ENCODE peak calls at places on chromosomes 16 and 17, in four cellular contexts. V is activated T-helper 1 cell treated with Interleukin-2 at 50 U/mL for 16 hours, K is nucleus accumbens, T is Caki2. W is an unnamed sample.

GRCh38 chr17:37774508-37774907 is 29.6 kb upstream of the HNF1B start:
- DNase-seq in V (no peak), K (no peak), T (no peak), W (peak)

GRCh38 chr17:80264048-80264792 is 3.6 kb downstream of the RNF213 start:
- DNase-seq in V (peak), K (peak), T (no peak), W (no peak)

GRCh38 chr17:75814900-75815373 is 29.3 kb downstream of the UNC13D start:
- DNase-seq in V (no peak), K (no peak), T (peak), W (peak)

GRCh38 chr16:528111-529011 is 849 bp downstream of the CAPN15 start:
- DNase-seq in V (no peak), K (no peak), T (peak), W (peak)

GRCh38 chr16:81469710-81470481 is 25.3 kb downstream of the CMIP start:
- DNase-seq in V (peak), K (peak), T (no peak), W (no peak)

GRCh38 chr17:34254651-34255380 is at the start of gene CCL2:
- DNase-seq in V (no peak), K (peak), T (peak), W (peak)

GRCh38 chr16:57667526-57668258 is 414 bp upstream of the ADGRG3 start:
- DNase-seq in V (no peak), K (no peak), T (no peak), W (peak)

GRCh38 chr16:66057056-66057455 is 309.4 kb upstream of the CDH5 start:
- DNase-seq in V (no peak), K (no peak), T (no peak), W (no peak)

GRCh38 chr16:17149904-17150483 is 320.8 kb downstream of the XYLT1 start:
- DNase-seq in V (no peak), K (no peak), T (peak), W (no peak)

GRCh38 chr17:41836550-41837196 is 641 bp upstream of the NT5C3B start:
- DNase-seq in V (no peak), K (no peak), T (no peak), W (no peak)

GRCh38 chr17:13792314-13792713 is 190.6 kb upstream of the HS3ST3A1 start:
- DNase-seq in V (no peak), K (no peak), T (no peak), W (no peak)

GRCh38 chr17:58052951-58053715 is 30.1 kb upstream of the DYNLL2 start:
- DNase-seq in V (no peak), K (peak), T (no peak), W (no peak)

GRCh38 chr17:836154-836553 is 54.0 kb downstream of the MRM3 start:
- DNase-seq in V (no peak), K (no peak), T (no peak), W (no peak)

GRCh38 chr16:1460602-1461138 is 14.2 kb downstream of the CLCN7 start:
- DNase-seq in V (no peak), K (no peak), T (no peak), W (no peak)

GRCh38 chr17:77684803-77685580 is 273.5 kb upstream of the TNRC6C start:
- DNase-seq in V (no peak), K (no peak), T (no peak), W (no peak)

GRCh38 chr16:74623846-74624245 is 16.9 kb upstream of the GLG1 start:
- DNase-seq in V (no peak), K (no peak), T (no peak), W (peak)

GRCh38 chr17:77444653-77445029 is 303.9 kb downstream of the SEC14L1 start:
- DNase-seq in V (no peak), K (no peak), T (no peak), W (no peak)

GRCh38 chr16:25157476-25157875 is 45.9 kb downstream of the LCMT1 start:
- DNase-seq in V (no peak), K (no peak), T (peak), W (peak)

GRCh38 chr16:23670137-23670776 is 8.4 kb upstream of the PLK1 start:
- DNase-seq in V (no peak), K (no peak), T (peak), W (peak)

GRCh38 chr16:49839462-49839825 is 16.5 kb downstream of the ZNF423 start:
- DNase-seq in V (no peak), K (no peak), T (no peak), W (no peak)

GRCh38 chr16:87348616-87349157 is 31.5 kb upstream of the C16orf95 start:
- DNase-seq in V (no peak), K (no peak), T (no peak), W (no peak)

GRCh38 chr17:64125937-64126336 is 4.0 kb downstream of the ERN1 start:
- DNase-seq in V (no peak), K (no peak), T (no peak), W (no peak)

GRCh38 chr16:78199325-78200022 is 100.0 kb downstream of the WWOX start:
- DNase-seq in V (no peak), K (no peak), T (no peak), W (no peak)

GRCh38 chr16:51181495-51181795 is 30.4 kb upstream of the SALL1 start:
- DNase-seq in V (no peak), K (no peak), T (no peak), W (no peak)

GRCh38 chr17:57519199-57519598 is 225.9 kb downstream of the CCDC182 start:
- DNase-seq in V (no peak), K (no peak), T (peak), W (peak)

GRCh38 chr16:55373489-55373832 is 49.5 kb downstream of the IRX6 start:
- DNase-seq in V (no peak), K (no peak), T (no peak), W (no peak)

GRCh38 chr17:8292639-8293395 is 2.4 kb downstream of the SLC25A35 start:
- DNase-seq in V (no peak), K (no peak), T (no peak), W (no peak)

W was measured in renal cortical epithelial cell.